ENCODE peak calls at places on chromosomes 12 and 14, in six cellular contexts. T is substantia nigra, U is MM.1S, Y is iPS DF 6.9, J is GM23338, E is Peyer's patch. G is an unnamed sample.

GRCh38 chr14:30681752-30682355 is 59.7 kb downstream of the SCFD1 start:
- DNase-seq in T (no peak), E (no peak), U (no peak), Y (no peak), J (peak), G (no peak)

GRCh38 chr12:25295361-25295760 is 44.6 kb upstream of the KRAS start:
- DNase-seq in T (no peak), U (peak), E (no peak), J (no peak), Y (no peak), G (no peak)

GRCh38 chr12:12885060-12885792 is 6.1 kb upstream of the GPRC5A start:
- DNase-seq in U (no peak), J (peak), Y (no peak), E (no peak), T (no peak), G (no peak)

GRCh38 chr12:124319368-124320050 is 24.6 kb downstream of the RFLNA start:
- DNase-seq in Y (no peak), U (no peak), E (no peak), J (no peak), T (no peak), G (no peak)

GRCh38 chr14:95948608-95949007 is 72.0 kb downstream of the TUNAR start:
- DNase-seq in Y (peak), T (no peak), E (no peak), U (no peak), J (peak), G (no peak)

GRCh38 chr14:66281036-66281776 is 205.0 kb upstream of the CCDC196 start:
- DNase-seq in Y (no peak), U (no peak), E (no peak), T (no peak), J (peak), G (no peak)

GRCh38 chr14:33343016-33343415 is 404.3 kb downstream of the NPAS3 start:
- DNase-seq in E (no peak), Y (no peak), U (no peak), J (no peak), T (no peak), G (no peak)

GRCh38 chr12:56810918-56811317 is 47.8 kb downstream of the HSD17B6 start:
- DNase-seq in E (no peak), U (no peak), Y (no peak), J (no peak), T (no peak), G (no peak)

GRCh38 chr14:61527325-61528100 is 167.8 kb upstream of the HIF1A start:
- DNase-seq in T (no peak), J (no peak), E (no peak), Y (no peak), U (no peak), G (no peak)

GRCh38 chr14:23805761-23806160 is 147.8 kb upstream of the DHRS4 start:
- DNase-seq in E (no peak), U (no peak), T (no peak), J (no peak), Y (no peak), G (no peak)

GRCh38 chr12:5796171-5797091 is 148.6 kb downstream of the ANO2 start:
- DNase-seq in Y (peak), J (peak), E (no peak), U (no peak), T (no peak), G (no peak)

GRCh38 chr12:78797201-78797931 is 67.2 kb upstream of the SYT1 start:
- DNase-seq in Y (no peak), U (no peak), E (no peak), J (no peak), T (no peak), G (no peak)

GRCh38 chr14:80446356-80446755 is 235.1 kb upstream of the DIO2 start:
- DNase-seq in J (no peak), U (no peak), T (no peak), Y (no peak), E (no peak), G (no peak)

GRCh38 chr14:103199141-103199540 is 75.9 kb downstream of the TNFAIP2 start:
- DNase-seq in E (no peak), Y (no peak), T (no peak), U (no peak), J (no peak), G (no peak)

GRCh38 chr14:101007765-101008164 is 104.2 kb upstream of the RTL1 start:
- DNase-seq in Y (no peak), T (no peak), E (no peak), U (no peak), J (no peak), G (no peak)

GRCh38 chr12:115794659-115795081 is 482.8 kb downstream of the MED13L start:
- DNase-seq in U (no peak), Y (no peak), T (no peak), J (peak), E (no peak), G (no peak)

GRCh38 chr14:66613344-66613743 is 105.4 kb downstream of the GPHN start:
- DNase-seq in E (no peak), J (no peak), Y (no peak), T (no peak), U (no peak), G (no peak)

GRCh38 chr12:27866382-27867101 is 86.5 kb upstream of the MANSC4 start:
- DNase-seq in T (no peak), Y (no peak), U (no peak), E (no peak), J (no peak), G (no peak)

GRCh38 chr12:1206118-1206734 is 215.2 kb downstream of the ERC1 start:
- DNase-seq in J (no peak), U (no peak), T (no peak), E (no peak), Y (no peak), G (no peak)
- H3K27ac ChIP-seq in J (no peak), U (no peak), T (no peak), E (no peak), Y (no peak), G (no peak)

DNA sequence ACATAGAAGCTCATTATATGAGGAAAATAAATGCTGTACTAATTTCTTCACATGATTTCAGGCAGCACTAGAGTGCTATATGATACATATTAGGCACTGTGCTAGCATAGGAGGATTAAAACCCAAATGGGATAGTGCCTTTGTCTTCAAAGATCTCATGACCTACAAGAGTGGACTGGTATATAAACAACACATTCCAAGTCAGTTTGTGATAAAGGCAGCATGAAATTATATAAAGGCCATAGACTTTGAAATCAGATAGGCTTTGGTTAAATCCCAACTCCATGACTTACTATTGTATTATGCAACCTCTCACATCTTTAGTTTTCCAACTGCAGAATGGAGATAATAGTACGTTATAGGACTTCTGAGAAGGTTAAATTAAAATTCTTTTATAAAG is 179.7 kb downstream of the RAD51B start:
- DNase-seq in J (no peak), T (no peak), U (no peak), Y (no peak), E (no peak), G (no peak)
- H3K27ac ChIP-seq in J (no peak), T (no peak), U (no peak), Y (no peak), E (peak), G (no peak)

GRCh38 chr12:42588981-42589464 is 523 bp downstream of the PRICKLE1 start:
- DNase-seq in J (peak), E (no peak), U (no peak), T (no peak), Y (no peak), G (no peak)

GRCh38 chr12:42589465-42590323 is at the start of gene PRICKLE1:
- DNase-seq in Y (no peak), E (no peak), U (peak), J (peak), T (no peak), G (no peak)

GRCh38 chr12:42590324-42590934 is 883 bp upstream of the PRICKLE1 start:
- DNase-seq in Y (no peak), U (peak), E (no peak), J (peak), T (no peak), G (no peak)

GRCh38 chr12:42587564-42588307 is 1.8 kb downstream of the PRICKLE1 start:
- DNase-seq in E (no peak), J (no peak), U (no peak), Y (no peak), T (no peak), G (no peak)

GRCh38 chr12:42588308-42588836 is 1.2 kb downstream of the PRICKLE1 start:
- DNase-seq in J (no peak), T (no peak), E (no peak), Y (no peak), U (no peak), G (no peak)
- H3K27ac ChIP-seq in J (no peak), T (no peak), E (peak), Y (no peak), U (no peak), G (no peak)

GRCh38 chr12:130014485-130014807 is 110.6 kb upstream of the TMEM132D start:
- DNase-seq in E (no peak), Y (no peak), T (peak), U (no peak), J (peak), G (peak)
- H3K27ac ChIP-seq in E (no peak), Y (no peak), T (no peak), U (no peak), J (no peak), G (no peak)

GRCh38 chr12:52428121-52428520 is 6.0 kb downstream of the KRT75 start:
- DNase-seq in T (no peak), E (no peak), U (no peak), J (peak), Y (no peak), G (no peak)
- H3K27ac ChIP-seq in T (no peak), E (no peak), U (no peak), J (no peak), Y (no peak), G (no peak)

GRCh38 chr14:68927956-68928675 is 51.0 kb downstream of the ACTN1 start:
- DNase-seq in Y (no peak), U (no peak), J (no peak), E (no peak), T (no peak), G (no peak)
- H3K27ac ChIP-seq in Y (no peak), U (no peak), J (peak), E (peak), T (no peak), G (peak)

DNA sequence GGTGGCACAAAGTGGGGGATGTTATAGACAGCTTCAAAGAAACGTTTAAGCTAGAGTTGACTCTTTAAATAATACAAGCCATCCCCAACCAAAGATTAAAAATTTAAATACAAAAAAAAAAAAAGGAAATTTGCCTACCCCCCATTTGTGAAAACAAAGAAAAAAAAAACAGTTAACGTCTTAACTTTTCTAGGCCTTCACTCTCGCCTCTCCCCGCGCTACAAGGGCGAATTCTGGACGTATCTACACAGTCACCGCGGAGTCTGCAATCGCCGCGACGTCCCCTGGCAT is 528 bp upstream of the NUDT4 start:
- DNase-seq in T (no peak), E (no peak), Y (no peak), J (no peak), U (no peak), G (no peak)
- H3K27ac ChIP-seq in T (peak), E (peak), Y (no peak), J (peak), U (no peak), G (peak)

DNA sequence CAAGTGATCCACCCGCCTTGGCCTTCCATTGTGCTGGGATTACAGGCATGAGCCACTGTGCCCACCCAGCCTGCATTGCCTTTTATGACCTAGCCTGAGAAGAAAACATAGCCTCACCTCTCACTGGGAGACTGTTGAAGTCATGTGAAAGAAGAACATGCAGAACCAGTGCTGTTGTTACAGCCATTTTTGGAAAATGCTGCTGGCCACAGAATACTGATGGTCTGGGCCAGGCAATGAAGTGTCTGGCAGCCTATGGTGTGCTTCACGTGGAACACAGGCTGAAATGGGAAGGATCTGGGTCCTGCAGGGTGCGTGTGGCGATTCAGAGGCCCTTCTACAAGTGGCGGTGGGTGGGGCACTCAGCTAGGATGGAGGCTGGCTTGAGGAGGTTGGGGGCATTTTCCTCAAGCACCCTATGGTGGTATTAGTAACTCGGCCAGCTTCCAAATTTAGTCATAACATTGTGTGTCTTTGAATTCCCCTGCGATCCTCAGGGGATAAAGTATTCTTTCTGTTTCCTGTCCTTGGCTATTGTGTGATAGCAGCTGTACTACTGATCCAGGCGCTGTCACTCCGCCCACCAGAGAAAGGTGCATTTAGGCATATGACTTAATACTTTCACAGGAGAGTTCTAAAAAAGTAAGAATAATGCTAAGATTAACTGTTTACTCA is 9.1 kb upstream of the RAD52 start:
- DNase-seq in Y (no peak), J (no peak), T (no peak), U (no peak), E (no peak), G (no peak)
- H3K27ac ChIP-seq in Y (no peak), J (no peak), T (no peak), U (no peak), E (no peak), G (no peak)

DNA sequence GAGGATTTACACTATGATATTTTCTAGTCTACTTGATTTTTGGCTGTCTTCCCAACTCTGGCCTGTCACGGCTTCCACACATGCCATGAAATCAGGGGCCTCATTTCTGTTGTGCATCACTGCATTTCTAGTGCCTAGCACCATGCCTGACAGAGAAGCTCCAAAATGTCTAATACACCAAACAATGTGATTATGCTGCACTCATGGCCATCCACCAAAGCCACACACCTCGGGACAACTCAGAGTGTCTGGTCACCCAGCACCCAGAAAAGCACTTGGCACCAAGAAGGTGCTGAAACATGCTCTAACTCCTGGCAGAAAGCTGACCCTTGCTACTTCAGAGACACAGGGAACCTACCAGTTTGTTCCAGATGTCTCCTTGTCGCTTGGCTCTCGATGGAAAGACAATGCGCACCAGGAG is 11.3 kb downstream of the GCN1 start:
- DNase-seq in T (no peak), U (no peak), J (no peak), E (no peak), Y (no peak), G (no peak)
- H3K27ac ChIP-seq in T (no peak), U (no peak), J (no peak), E (no peak), Y (no peak), G (no peak)

G was measured in caudate nucleus.